ENCODE peak calls at places on chromosomes 4 and X, in seven cellular contexts. G, K, P, U, I, Y and J are unnamed samples.
A peak's percentile ranks its signal among the peaks of the same experiment; 100 is the strongest.

GRCh38 chr4:137387924-137388323 is 144.4 kb downstream of the PCDH18 start:
- DNase-seq in G (no peak), K (no peak), P (peak; percentile 82), U (no peak), I (no peak), Y (no peak), J (no peak)

GRCh38 chr4:185399466-185399865 is 2.8 kb downstream of the ANKRD37 start:
- DNase-seq in G (no peak), K (no peak), P (no peak), U (no peak), I (no peak), Y (no peak), J (no peak)

GRCh38 chr4:146481246-146481645 is 40.5 kb downstream of the SLC10A7 start:
- DNase-seq in G (no peak), K (no peak), P (no peak), U (no peak), I (no peak), Y (no peak), J (no peak)

GRCh38 chr4:69025191-69025998 is 70.9 kb upstream of the UGT2B7 start:
- DNase-seq in G (no peak), K (peak; percentile 46), P (no peak), U (no peak), I (no peak), Y (no peak), J (no peak)

GRCh38 chr4:147725673-147726072 is 6.2 kb upstream of the ARHGAP10 start:
- DNase-seq in G (no peak), K (no peak), P (peak; percentile 29), U (no peak), I (no peak), Y (no peak), J (no peak)

GRCh38 chr4:77100234-77100633 is 24.4 kb upstream of the CCNI start:
- DNase-seq in G (no peak), K (no peak), P (no peak), U (no peak), I (no peak), Y (no peak), J (no peak)

GRCh38 chr4:78779280-78779679 is 3.1 kb downstream of the BMP2K start:
- DNase-seq in G (no peak), K (no peak), P (peak; percentile 51), U (no peak), I (no peak), Y (no peak), J (no peak)

GRCh38 chr4:185145572-185145971 is 2.5 kb downstream of the SLC25A4 start:
- DNase-seq in G (no peak), K (peak; percentile 15), P (no peak), U (peak; percentile 18), I (peak; percentile 83), Y (no peak), J (peak; percentile 79)

GRCh38 chr4:144179152-144179739 is 38.7 kb upstream of the GYPA start:
- DNase-seq in G (no peak), K (no peak), P (no peak), U (no peak), I (no peak), Y (no peak), J (no peak)

GRCh38 chr4:128130621-128131020 is 69.5 kb downstream of the LARP1B start:
- DNase-seq in G (no peak), K (no peak), P (peak; percentile 66), U (no peak), I (no peak), Y (no peak), J (no peak)

GRCh38 chrX:72393836-72394517 is 88.3 kb upstream of the CITED1 start:
- DNase-seq in G (no peak), K (no peak), P (peak; percentile 69), U (no peak), I (no peak), Y (no peak), J (no peak)
- H3K4me1 ChIP-seq in G (no peaks in the 10 kb centered on the region), K (no peaks in the 10 kb centered on the region), P (no peaks in the 10 kb centered on the region), U (no peaks in the 10 kb centered on the region), I (peaks cover 23% of the 10 kb centered on the region), Y (no peaks in the 10 kb centered on the region), J (peaks cover 12% of the 10 kb centered on the region)

GRCh38 chr4:14952352-14952751 is 49.9 kb upstream of the CPEB2 start:
- DNase-seq in G (no peak), K (no peak), P (no peak), U (no peak), I (no peak), Y (no peak), J (no peak)
- H3K4me3 ChIP-seq in G (no peak overlapping the region), K (no peak overlapping the region), P (no peak overlapping the region), U (no peak overlapping the region), I (no peak overlapping the region), Y (no peak overlapping the region), J (no peak overlapping the region)

GRCh38 chr4:25913851-25914669 is at the start of gene SMIM20:
- DNase-seq in G (peak; percentile 97), K (peak; percentile 93), P (peak; percentile 79), U (peak; percentile 59), I (peak; percentile 90), Y (peak; percentile 56), J (peak; percentile 96)

GRCh38 chr4:25915359-25915716 is 1.3 kb downstream of the SMIM20 start:
- DNase-seq in G (no peak), K (no peak), P (peak; percentile 14), U (no peak), I (peak; percentile 51), Y (no peak), J (peak; percentile 23)

GRCh38 chr4:25916870-25917269 is 2.9 kb downstream of the SMIM20 start:
- DNase-seq in G (no peak), K (no peak), P (no peak), U (no peak), I (no peak), Y (no peak), J (no peak)

GRCh38 chr4:25913056-25913850 is 767 bp upstream of the SMIM20 start:
- DNase-seq in G (peak; percentile 52), K (no peak), P (no peak), U (no peak), I (peak; percentile 30), Y (no peak), J (peak; percentile 55)

DNA sequence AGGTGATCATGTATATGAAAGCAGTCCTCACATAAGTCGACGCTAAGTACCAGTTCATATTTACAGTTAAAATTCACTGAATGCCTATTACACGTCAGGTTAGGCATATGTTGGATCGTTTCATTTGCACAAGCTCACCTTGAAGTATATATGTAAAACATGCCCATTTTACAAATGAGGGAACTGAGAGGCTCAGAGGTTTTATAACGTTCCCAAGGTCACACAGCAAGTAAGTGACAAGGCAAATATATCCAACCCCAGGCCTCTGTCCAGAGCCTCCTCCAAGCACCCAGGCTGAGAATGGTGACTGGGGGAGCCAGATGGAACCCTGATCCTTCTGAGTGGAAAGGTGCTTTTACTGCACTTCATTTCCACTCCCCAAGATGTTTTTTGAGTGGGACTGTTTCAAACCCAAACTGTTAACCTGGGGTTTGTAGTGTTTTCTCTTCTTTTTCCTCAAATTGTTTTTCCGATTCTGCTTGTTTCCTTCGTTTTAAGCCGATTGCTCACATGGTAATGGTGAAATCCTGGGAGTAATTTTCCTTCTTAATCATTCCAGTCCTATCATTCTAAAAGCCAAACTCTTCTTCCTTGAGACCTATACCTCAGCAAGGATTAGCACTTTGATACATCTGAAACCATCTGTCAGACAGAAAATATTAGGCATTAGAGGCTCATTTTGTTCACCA is 794 bp downstream of the SMIM20 start:
- DNase-seq in G (peak; percentile 28), K (no peak), P (no peak), U (no peak), I (no peak), Y (no peak), J (no peak)
- H3K27ac ChIP-seq in G (peak overlapping the region; percentile 89), K (no peak overlapping the region), P (peak overlapping the region; percentile 57), U (peak overlapping the region; percentile 72), I (peak overlapping the region; percentile 86), Y (peak overlapping the region; percentile 84), J (peak overlapping the region; percentile 92)

DNA sequence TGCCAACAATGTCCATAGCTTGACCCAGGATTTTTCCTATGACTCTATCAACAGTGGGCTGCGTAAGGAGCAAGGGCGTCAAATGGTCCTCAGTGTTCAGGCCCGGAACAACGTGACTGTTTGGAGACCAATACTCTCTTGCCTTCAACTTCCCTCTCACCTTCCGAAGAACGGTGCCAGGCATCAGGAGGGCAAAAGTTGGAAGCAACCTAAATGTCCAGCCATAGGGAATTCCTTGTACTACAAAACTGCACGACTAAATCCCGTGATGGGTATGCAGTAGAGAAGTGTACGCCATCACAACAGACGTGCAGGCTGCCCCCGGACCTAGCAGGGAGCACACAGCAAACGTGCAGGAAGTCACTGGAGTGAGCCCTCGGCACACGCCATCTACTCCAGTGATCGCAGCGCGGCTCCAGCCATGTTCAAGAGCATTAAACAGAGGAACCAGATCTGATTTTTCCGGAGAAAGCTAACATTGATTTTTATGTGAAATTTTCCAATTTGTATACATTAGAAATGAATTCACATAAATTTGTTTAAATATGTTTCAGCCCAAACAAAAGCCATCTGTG is 79.0 kb downstream of the JAKMIP1 start:
- DNase-seq in G (peak; percentile 16), K (no peak), P (no peak), U (no peak), I (no peak), Y (no peak), J (no peak)
- H3K4me1 ChIP-seq in G (no peaks in the 10 kb centered on the region), K (no peaks in the 10 kb centered on the region), P (no peaks in the 10 kb centered on the region), U (no peaks in the 10 kb centered on the region), I (no peaks in the 10 kb centered on the region), Y (no peaks in the 10 kb centered on the region), J (no peaks in the 10 kb centered on the region)

GRCh38 chr4:99134586-99134985 is 9.5 kb downstream of the ADH4 start:
- DNase-seq in G (no peak), K (no peak), P (peak; percentile 47), U (no peak), I (no peak), Y (no peak), J (no peak)
- H3K4me3 ChIP-seq in G (no peak overlapping the region), K (no peak overlapping the region), P (no peak overlapping the region), U (no peak overlapping the region), I (no peak overlapping the region), Y (no peak overlapping the region), J (no peak overlapping the region)

DNA sequence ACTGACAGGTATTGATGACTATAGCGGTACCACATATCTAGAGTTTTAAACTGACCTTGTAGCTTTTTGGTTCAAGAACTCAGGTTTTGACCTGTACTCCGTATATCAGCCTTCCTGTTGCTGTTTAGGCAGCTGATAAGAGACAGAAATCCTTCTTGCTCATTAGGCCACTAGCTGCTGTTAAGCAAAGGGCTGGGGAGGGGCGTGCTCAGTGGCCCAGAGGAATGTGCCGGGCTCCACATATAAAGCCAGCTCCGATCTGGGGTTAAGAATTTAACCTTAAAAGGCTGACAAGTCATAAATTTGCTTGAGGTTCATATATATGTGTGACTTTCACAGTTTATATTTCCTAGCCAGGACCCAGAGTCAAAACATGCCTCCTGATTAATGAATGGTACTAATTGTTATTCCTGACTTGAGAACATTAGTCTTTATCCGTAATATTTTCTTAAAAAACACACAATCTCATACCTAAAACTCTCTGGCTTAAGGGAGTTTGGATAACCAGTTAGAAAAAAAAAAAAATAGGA is 15.3 kb downstream of the GPC3 start:
- DNase-seq in G (no peak), K (peak; percentile 84), P (no peak), U (no peak), I (no peak), Y (no peak), J (no peak)
- H3K27ac ChIP-seq in G (no peak overlapping the region), K (peak overlapping the region; percentile 95), P (no peak overlapping the region), U (no peak overlapping the region), I (no peak overlapping the region), Y (no peak overlapping the region), J (no peak overlapping the region)

GRCh38 chr4:6935961-6936360 is 26.3 kb downstream of the TBC1D14 start:
- DNase-seq in G (no peak), K (no peak), P (no peak), U (no peak), I (no peak), Y (no peak), J (no peak)
- H3K4me1 ChIP-seq in G (no peaks in the 10 kb centered on the region), K (no peaks in the 10 kb centered on the region), P (no peaks in the 10 kb centered on the region), U (peaks cover 3% of the 10 kb centered on the region), I (peaks cover 34% of the 10 kb centered on the region), Y (peaks cover 30% of the 10 kb centered on the region), J (peaks cover 53% of the 10 kb centered on the region)